ENCODE peak calls at places on chromosomes 1 and 21, in six cellular contexts. One of them, this sample, is unnamed.

GRCh38 chr1:223401873-223402789 is 8.9 kb downstream of the CCDC185 start:
- DNase-seq in H9: no peak
- DNase-seq in IMR-90: peak
- DNase-seq in K562: peak
- DNase-seq in mammary epithelial cell: peak
- DNase-seq in neural progenitor cell: no peak
- DNase-seq in this sample: peak

GRCh38 chr1:161915978-161916377 is 107.7 kb downstream of the OLFML2B start:
- DNase-seq in H9: no peak
- DNase-seq in IMR-90: no peak
- DNase-seq in K562: no peak
- DNase-seq in mammary epithelial cell: no peak
- DNase-seq in neural progenitor cell: no peak
- DNase-seq in this sample: no peak

GRCh38 chr1:8040586-8040985 is 14.5 kb upstream of the ERRFI1 start:
- DNase-seq in H9: no peak
- DNase-seq in IMR-90: peak
- DNase-seq in K562: peak
- DNase-seq in mammary epithelial cell: peak
- DNase-seq in neural progenitor cell: no peak
- DNase-seq in this sample: peak

GRCh38 chr1:228343211-228343661 is 63.4 kb downstream of the TRIM11 start:
- DNase-seq in H9: peak
- DNase-seq in IMR-90: no peak
- DNase-seq in K562: no peak
- DNase-seq in mammary epithelial cell: no peak
- DNase-seq in neural progenitor cell: no peak
- DNase-seq in this sample: no peak

GRCh38 chr1:29639741-29640427 is 403.6 kb downstream of the PTPRU start:
- DNase-seq in H9: peak
- DNase-seq in IMR-90: peak
- DNase-seq in K562: no peak
- DNase-seq in mammary epithelial cell: peak
- DNase-seq in neural progenitor cell: no peak
- DNase-seq in this sample: no peak

GRCh38 chr1:50279622-50280320 is 143.5 kb downstream of the DMRTA2 start:
- DNase-seq in H9: peak
- DNase-seq in IMR-90: peak
- DNase-seq in K562: peak
- DNase-seq in mammary epithelial cell: peak
- DNase-seq in neural progenitor cell: peak
- DNase-seq in this sample: peak

GRCh38 chr1:12148160-12148957 is 18.4 kb upstream of the TNFRSF1B start:
- DNase-seq in H9: no peak
- DNase-seq in IMR-90: peak
- DNase-seq in K562: no peak
- DNase-seq in mammary epithelial cell: no peak
- DNase-seq in neural progenitor cell: no peak
- DNase-seq in this sample: no peak

GRCh38 chr1:94240822-94241221 is 3.4 kb upstream of the ARHGAP29 start:
- DNase-seq in H9: no peak
- DNase-seq in IMR-90: peak
- DNase-seq in K562: no peak
- DNase-seq in mammary epithelial cell: no peak
- DNase-seq in neural progenitor cell: peak
- DNase-seq in this sample: peak

GRCh38 chr1:184632415-184633175 is 122.1 kb downstream of the EDEM3 start:
- DNase-seq in H9: no peak
- DNase-seq in IMR-90: no peak
- DNase-seq in K562: no peak
- DNase-seq in mammary epithelial cell: peak
- DNase-seq in neural progenitor cell: no peak
- DNase-seq in this sample: no peak

GRCh38 chr1:200738733-200739498 is at the start of gene CAMSAP2:
- DNase-seq in H9: peak
- DNase-seq in IMR-90: peak
- DNase-seq in K562: peak
- DNase-seq in mammary epithelial cell: peak
- DNase-seq in neural progenitor cell: peak
- DNase-seq in this sample: peak

GRCh38 chr1:233253231-233254038 is 42.1 kb downstream of the PCNX2 start:
- DNase-seq in H9: no peak
- DNase-seq in IMR-90: no peak
- DNase-seq in K562: no peak
- DNase-seq in mammary epithelial cell: peak
- DNase-seq in neural progenitor cell: peak
- DNase-seq in this sample: no peak

GRCh38 chr21:14405225-14405624 is 22.3 kb upstream of the HSPA13 start:
- DNase-seq in H9: no peak
- DNase-seq in IMR-90: no peak
- DNase-seq in K562: no peak
- DNase-seq in mammary epithelial cell: no peak
- DNase-seq in neural progenitor cell: no peak
- DNase-seq in this sample: no peak

GRCh38 chr1:101338714-101339430 is 102.1 kb downstream of the S1PR1 start:
- DNase-seq in H9: no peak
- DNase-seq in IMR-90: no peak
- DNase-seq in K562: no peak
- DNase-seq in mammary epithelial cell: peak
- DNase-seq in neural progenitor cell: no peak
- DNase-seq in this sample: no peak

DNA sequence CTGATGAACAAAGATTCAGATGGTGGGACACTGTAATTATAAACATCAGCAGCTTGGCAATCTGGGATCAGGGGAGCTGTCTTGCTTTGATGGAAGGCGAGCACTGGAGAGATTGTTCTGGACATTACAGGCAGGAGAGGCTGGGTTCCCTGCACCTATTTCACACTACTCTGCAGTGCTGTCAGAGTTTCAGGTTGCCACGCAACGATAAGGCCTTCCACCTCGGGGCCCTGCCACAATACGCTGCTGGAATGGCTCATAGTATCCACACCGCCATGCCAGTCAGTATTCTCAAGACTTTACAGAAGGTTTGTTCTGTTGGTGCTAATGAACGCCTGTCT is 96.8 kb downstream of the GLIS1 start:
- DNase-seq in H9: no peak
- DNase-seq in IMR-90: no peak
- DNase-seq in K562: no peak
- DNase-seq in mammary epithelial cell: no peak
- DNase-seq in neural progenitor cell: no peak
- DNase-seq in this sample: no peak
- H3K9ac ChIP-seq in H9: no peak
- H3K9ac ChIP-seq in IMR-90: no peak
- H3K9ac ChIP-seq in K562: no peak
- H3K9ac ChIP-seq in mammary epithelial cell: no peak
- H3K9ac ChIP-seq in neural progenitor cell: no peak
- H3K9ac ChIP-seq in this sample: no peak

GRCh38 chr1:41682845-41683630 is 198.6 kb upstream of the EDN2 start:
- DNase-seq in H9: no peak
- DNase-seq in IMR-90: peak
- DNase-seq in K562: no peak
- DNase-seq in mammary epithelial cell: no peak
- DNase-seq in neural progenitor cell: no peak
- DNase-seq in this sample: no peak
- H3K9ac ChIP-seq in H9: no peak
- H3K9ac ChIP-seq in IMR-90: no peak
- H3K9ac ChIP-seq in K562: no peak
- H3K9ac ChIP-seq in mammary epithelial cell: no peak
- H3K9ac ChIP-seq in neural progenitor cell: no peak
- H3K9ac ChIP-seq in this sample: no peak

GRCh38 chr1:211583011-211583995 is 4.3 kb upstream of the SLC30A1 start:
- DNase-seq in H9: no peak
- DNase-seq in IMR-90: no peak
- DNase-seq in K562: peak
- DNase-seq in mammary epithelial cell: no peak
- DNase-seq in neural progenitor cell: no peak
- DNase-seq in this sample: no peak

GRCh38 chr1:211578640-211579433 is at the start of gene SLC30A1:
- DNase-seq in H9: peak
- DNase-seq in IMR-90: peak
- DNase-seq in K562: peak
- DNase-seq in mammary epithelial cell: peak
- DNase-seq in neural progenitor cell: peak
- DNase-seq in this sample: peak

GRCh38 chr1:211579434-211580302 is 707 bp upstream of the SLC30A1 start:
- DNase-seq in H9: peak
- DNase-seq in IMR-90: peak
- DNase-seq in K562: peak
- DNase-seq in mammary epithelial cell: no peak
- DNase-seq in neural progenitor cell: peak
- DNase-seq in this sample: no peak

GRCh38 chr1:211580303-211580687 is 1.3 kb upstream of the SLC30A1 start:
- DNase-seq in H9: no peak
- DNase-seq in IMR-90: no peak
- DNase-seq in K562: no peak
- DNase-seq in mammary epithelial cell: no peak
- DNase-seq in neural progenitor cell: peak
- DNase-seq in this sample: no peak

DNA sequence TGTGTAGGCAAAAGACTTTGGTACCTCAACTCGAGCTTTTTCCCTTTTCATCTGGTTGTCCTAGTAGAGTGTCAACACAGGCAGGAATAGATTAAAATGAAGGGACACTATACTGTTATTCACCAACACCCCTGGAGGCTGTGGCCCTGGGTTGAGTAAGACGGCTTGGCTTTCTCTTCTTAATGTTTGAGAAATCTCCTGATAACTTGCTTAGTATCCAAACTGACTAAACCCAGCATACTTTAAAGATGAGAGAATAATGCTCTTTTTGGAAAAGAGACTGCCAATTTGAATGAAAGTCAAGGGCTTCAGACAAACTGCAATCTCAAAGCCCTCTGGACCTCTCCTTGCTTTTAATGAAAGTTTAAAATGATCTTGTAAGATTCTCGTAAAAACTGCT is 2.6 kb upstream of the SLC30A1 start:
- DNase-seq in H9: no peak
- DNase-seq in IMR-90: peak
- DNase-seq in K562: no peak
- DNase-seq in mammary epithelial cell: no peak
- DNase-seq in neural progenitor cell: no peak
- DNase-seq in this sample: no peak
- H3K9ac ChIP-seq in H9: no peak
- H3K9ac ChIP-seq in IMR-90: no peak
- H3K9ac ChIP-seq in K562: no peak
- H3K9ac ChIP-seq in mammary epithelial cell: no peak
- H3K9ac ChIP-seq in neural progenitor cell: no peak
- H3K9ac ChIP-seq in this sample: no peak

GRCh38 chr1:113676524-113676923 is 82.8 kb downstream of the PHTF1 start:
- DNase-seq in H9: no peak
- DNase-seq in IMR-90: no peak
- DNase-seq in K562: peak
- DNase-seq in mammary epithelial cell: no peak
- DNase-seq in neural progenitor cell: no peak
- DNase-seq in this sample: no peak

GRCh38 chr1:113675299-113675698 is 84.0 kb downstream of the PHTF1 start:
- DNase-seq in H9: no peak
- DNase-seq in IMR-90: peak
- DNase-seq in K562: no peak
- DNase-seq in mammary epithelial cell: peak
- DNase-seq in neural progenitor cell: no peak
- DNase-seq in this sample: no peak

GRCh38 chr1:113678159-113678469 is 81.2 kb downstream of the PHTF1 start:
- DNase-seq in H9: no peak
- DNase-seq in IMR-90: no peak
- DNase-seq in K562: no peak
- DNase-seq in mammary epithelial cell: no peak
- DNase-seq in neural progenitor cell: no peak
- DNase-seq in this sample: no peak

GRCh38 chr1:113674591-113674990 is 84.7 kb downstream of the PHTF1 start:
- DNase-seq in H9: no peak
- DNase-seq in IMR-90: peak
- DNase-seq in K562: no peak
- DNase-seq in mammary epithelial cell: peak
- DNase-seq in neural progenitor cell: no peak
- DNase-seq in this sample: no peak

DNA sequence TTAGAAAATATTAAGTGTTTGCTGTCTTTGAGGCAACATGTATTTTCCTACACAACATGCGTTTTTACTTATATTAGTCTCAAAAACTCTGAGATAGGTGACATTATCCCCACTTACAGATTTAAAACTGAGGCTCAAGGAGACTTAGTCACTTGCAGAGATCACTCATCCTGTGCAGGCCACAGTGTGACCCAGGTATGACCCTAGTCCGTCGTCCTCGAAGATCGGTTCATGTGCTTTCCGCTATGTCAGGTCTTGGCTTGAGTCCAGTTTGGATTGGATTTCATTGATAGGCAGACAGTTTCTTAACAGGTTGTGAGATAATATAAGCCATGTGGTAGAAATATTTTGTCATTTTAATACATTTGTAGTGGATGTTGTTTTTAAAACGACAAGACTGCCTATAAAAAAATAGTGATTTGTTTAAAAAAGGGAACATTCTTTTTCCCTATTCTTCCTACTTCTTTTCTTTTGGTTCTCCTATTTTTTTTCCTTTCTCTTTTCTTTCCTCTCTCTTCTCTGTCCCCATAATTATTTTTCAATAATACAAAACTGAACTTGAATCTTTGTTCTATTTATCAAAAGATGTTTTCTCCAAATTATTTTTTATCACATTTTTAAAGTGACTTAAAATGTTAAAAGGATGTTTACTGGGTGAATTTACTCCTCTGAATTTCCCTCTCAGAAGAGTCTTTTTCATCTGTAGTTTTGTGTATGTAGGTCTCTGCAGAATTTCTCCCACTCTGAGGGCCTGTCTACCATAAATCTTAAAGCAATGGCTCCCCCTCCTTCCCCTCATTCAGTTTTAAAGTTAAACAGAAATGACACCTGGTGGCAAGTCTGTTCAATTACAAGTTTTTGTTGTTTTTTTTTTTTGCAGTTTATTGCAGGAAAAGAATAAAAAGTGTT is 81.8 kb downstream of the PHTF1 start:
- DNase-seq in H9: no peak
- DNase-seq in IMR-90: peak
- DNase-seq in K562: peak
- DNase-seq in mammary epithelial cell: peak
- DNase-seq in neural progenitor cell: peak
- DNase-seq in this sample: peak
- H3K9ac ChIP-seq in H9: no peak
- H3K9ac ChIP-seq in IMR-90: no peak
- H3K9ac ChIP-seq in K562: no peak
- H3K9ac ChIP-seq in mammary epithelial cell: no peak
- H3K9ac ChIP-seq in neural progenitor cell: no peak
- H3K9ac ChIP-seq in this sample: no peak

This sample was measured in endothelial cell of umbilical vein.